ENCODE peak calls at places on chromosomes 4 and X, in seven cellular contexts. H, A, J, C, E, T and N are unnamed samples. For H3K36me3, the result is how much of the 10 kb centered on the place peaks cover.

GRCh38 chr4:38782452-38783108 is at the start of gene TLR10:
- DNase-seq in H (no peak), A (no peak), J (peak), C (peak), E (peak), T (no peak), N (peak)

GRCh38 chr4:10088135-10089010 is 28.2 kb downstream of the WDR1 start:
- DNase-seq in H (peak), A (no peak), J (no peak), C (no peak), E (no peak), T (peak), N (no peak)

GRCh38 chr4:189507060-189507459 is 433.6 kb upstream of the FRG1 start:
- DNase-seq in H (no peak), A (no peak), J (no peak), C (no peak), E (no peak), T (no peak), N (no peak)

GRCh38 chr4:113781439-113782040 is 20.0 kb upstream of the CAMK2D start:
- DNase-seq in H (no peak), A (no peak), J (peak), C (peak), E (no peak), T (no peak), N (peak)

GRCh38 chr4:874971-875817 is 49.3 kb upstream of the CPLX1 start:
- DNase-seq in H (no peak), A (no peak), J (no peak), C (no peak), E (no peak), T (no peak), N (no peak)

GRCh38 chrX:9291666-9292065 is 173.2 kb upstream of the TBL1X start:
- DNase-seq in H (no peak), A (no peak), J (no peak), C (no peak), E (no peak), T (no peak), N (peak)

GRCh38 chr4:143514432-143514831 is 930 bp downstream of the SMARCA5 start:
- DNase-seq in H (peak), A (peak), J (no peak), C (peak), E (peak), T (peak), N (peak)

GRCh38 chr4:105644270-105644669 is 64.2 kb downstream of the INTS12 start:
- DNase-seq in H (no peak), A (no peak), J (no peak), C (no peak), E (no peak), T (no peak), N (no peak)

GRCh38 chr4:40749717-40750460 is at the start of gene NSUN7:
- DNase-seq in H (peak), A (peak), J (no peak), C (peak), E (peak), T (peak), N (peak)

GRCh38 chr4:96638132-96638531 is 798.2 kb downstream of the PDHA2 start:
- DNase-seq in H (no peak), A (no peak), J (no peak), C (no peak), E (no peak), T (no peak), N (no peak)

GRCh38 chrX:72245461-72246089 is 6.7 kb upstream of the ERCC6L start:
- DNase-seq in H (peak), A (no peak), J (peak), C (peak), E (peak), T (no peak), N (peak)

GRCh38 chr4:170875868-170876267 is 786.1 kb upstream of the AADAT start:
- DNase-seq in H (no peak), A (no peak), J (no peak), C (no peak), E (no peak), T (no peak), N (no peak)

GRCh38 chrX:119622356-119623232 is 16.4 kb upstream of the NKRF start:
- DNase-seq in H (no peak), A (no peak), J (no peak), C (peak), E (peak), T (no peak), N (peak)

GRCh38 chrX:45479835-45480422 is 279.3 kb upstream of the DIPK2B start:
- DNase-seq in H (no peak), A (no peak), J (no peak), C (peak), E (no peak), T (no peak), N (no peak)

GRCh38 chrX:1444896-1445480 is 7.7 kb downstream of the ASMTL start:
- DNase-seq in H (peak), A (no peak), J (no peak), C (no peak), E (no peak), T (no peak), N (no peak)

GRCh38 chr4:74284074-74284473 is 24.2 kb upstream of the EPGN start:
- DNase-seq in H (no peak), A (no peak), J (no peak), C (peak), E (no peak), T (no peak), N (no peak)

GRCh38 chr4:88779431-88779830 is 81.8 kb upstream of the NAP1L5 start:
- DNase-seq in H (no peak), A (no peak), J (no peak), C (no peak), E (no peak), T (no peak), N (peak)
- H3K36me3 ChIP-seq in H (under half), A (under half), J (under half), C (under half), E (under half), T (under half), N (under half)

GRCh38 chr4:56999751-57000150 is 21.1 kb downstream of the POLR2B start:
- DNase-seq in H (no peak), A (no peak), J (no peak), C (no peak), E (no peak), T (no peak), N (no peak)
- H3K36me3 ChIP-seq in H (half or more), A (under half), J (half or more), C (under half), E (under half), T (half or more), N (half or more)

GRCh38 chr4:169096221-169096620 is 86.2 kb upstream of the CBR4 start:
- DNase-seq in H (no peak), A (no peak), J (no peak), C (no peak), E (no peak), T (no peak), N (no peak)
- H3K36me3 ChIP-seq in H (under half), A (under half), J (under half), C (under half), E (under half), T (under half), N (under half)

DNA sequence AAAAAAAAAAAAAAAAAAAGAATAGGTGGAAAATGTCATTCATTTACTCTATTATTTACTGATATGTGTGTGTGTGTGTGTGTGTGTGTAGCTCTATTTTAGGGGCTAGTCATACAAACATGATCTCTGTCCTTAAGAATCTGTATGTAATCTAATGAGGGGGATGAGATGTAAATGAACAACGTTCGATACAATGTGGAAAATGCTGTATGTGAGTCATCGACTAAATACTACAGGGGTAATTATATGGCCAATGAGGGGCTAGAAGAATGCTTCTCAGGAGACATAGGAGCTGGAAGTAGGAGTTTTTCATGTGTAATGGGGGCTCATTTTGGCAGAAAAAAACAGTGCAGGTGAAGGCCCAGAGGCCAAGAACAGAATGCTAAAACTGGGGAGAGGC is 41.9 kb downstream of the LEF1 start:
- DNase-seq in H (no peak), A (no peak), J (no peak), C (no peak), E (no peak), T (no peak), N (no peak)
- H3K36me3 ChIP-seq in H (under half), A (under half), J (under half), C (under half), E (under half), T (under half), N (under half)